ENCODE peak calls at places on chromosomes 5 and 9, in nine cellular contexts. One of them, this sample, is unnamed.

GRCh38 chr9:136963341-136963740 is 11.3 kb downstream of the LCN12 start:
- DNase-seq in T-cell: no peak
- DNase-seq in GM13976: no peak
- DNase-seq in fibroblast of villous mesenchyme: no peak
- DNase-seq in activated CD4-positive, alpha-beta T cell treated with anti-CD3 and anti-CD28 coated beads, Interleukin-2, amount 50 U/mL, for 1 hour: no peak
- DNase-seq in ACHN: no peak
- DNase-seq in psoas muscle: no peak
- DNase-seq in RWPE1: no peak
- DNase-seq in activated effector memory CD4-positive, alpha-beta T cell treated with Interleukin-2 at 50 U/mL for 16 hours: no peak
- DNase-seq in this sample: no peak

GRCh38 chr5:149471406-149472183 is 79.6 kb downstream of the CSNK1A1 start:
- DNase-seq in GM13976: no peak
- DNase-seq in psoas muscle: no peak
- DNase-seq in RWPE1: peak
- DNase-seq in activated CD4-positive, alpha-beta T cell treated with anti-CD3 and anti-CD28 coated beads, Interleukin-2, amount 50 U/mL, for 1 hour: no peak
- DNase-seq in fibroblast of villous mesenchyme: peak
- DNase-seq in ACHN: no peak
- DNase-seq in activated effector memory CD4-positive, alpha-beta T cell treated with Interleukin-2 at 50 U/mL for 16 hours: no peak
- DNase-seq in T-cell: no peak
- DNase-seq in this sample: peak

GRCh38 chr5:181058786-181059296 is 18.8 kb downstream of the BTNL9 start:
- DNase-seq in RWPE1: no peak
- DNase-seq in ACHN: no peak
- DNase-seq in GM13976: no peak
- DNase-seq in psoas muscle: no peak
- DNase-seq in activated CD4-positive, alpha-beta T cell treated with anti-CD3 and anti-CD28 coated beads, Interleukin-2, amount 50 U/mL, for 1 hour: no peak
- DNase-seq in fibroblast of villous mesenchyme: no peak
- DNase-seq in T-cell: no peak
- DNase-seq in activated effector memory CD4-positive, alpha-beta T cell treated with Interleukin-2 at 50 U/mL for 16 hours: no peak
- DNase-seq in this sample: no peak

GRCh38 chr9:126463426-126463825 is 136.8 kb downstream of the MVB12B start:
- DNase-seq in activated CD4-positive, alpha-beta T cell treated with anti-CD3 and anti-CD28 coated beads, Interleukin-2, amount 50 U/mL, for 1 hour: no peak
- DNase-seq in T-cell: no peak
- DNase-seq in GM13976: no peak
- DNase-seq in activated effector memory CD4-positive, alpha-beta T cell treated with Interleukin-2 at 50 U/mL for 16 hours: no peak
- DNase-seq in ACHN: no peak
- DNase-seq in psoas muscle: no peak
- DNase-seq in RWPE1: no peak
- DNase-seq in fibroblast of villous mesenchyme: no peak
- DNase-seq in this sample: no peak

GRCh38 chr5:1293997-1294838 is 650 bp downstream of the TERT start:
- DNase-seq in psoas muscle: peak
- DNase-seq in fibroblast of villous mesenchyme: no peak
- DNase-seq in activated effector memory CD4-positive, alpha-beta T cell treated with Interleukin-2 at 50 U/mL for 16 hours: no peak
- DNase-seq in GM13976: no peak
- DNase-seq in RWPE1: no peak
- DNase-seq in T-cell: no peak
- DNase-seq in ACHN: no peak
- DNase-seq in activated CD4-positive, alpha-beta T cell treated with anti-CD3 and anti-CD28 coated beads, Interleukin-2, amount 50 U/mL, for 1 hour: no peak
- DNase-seq in this sample: no peak

GRCh38 chr5:169873642-169874041 is 106.7 kb downstream of the INSYN2B start:
- DNase-seq in GM13976: no peak
- DNase-seq in activated CD4-positive, alpha-beta T cell treated with anti-CD3 and anti-CD28 coated beads, Interleukin-2, amount 50 U/mL, for 1 hour: no peak
- DNase-seq in RWPE1: no peak
- DNase-seq in ACHN: no peak
- DNase-seq in psoas muscle: peak
- DNase-seq in fibroblast of villous mesenchyme: peak
- DNase-seq in activated effector memory CD4-positive, alpha-beta T cell treated with Interleukin-2 at 50 U/mL for 16 hours: no peak
- DNase-seq in T-cell: no peak
- DNase-seq in this sample: no peak

GRCh38 chr5:137733922-137734695 is 1.8 kb downstream of the KLHL3 start:
- DNase-seq in activated CD4-positive, alpha-beta T cell treated with anti-CD3 and anti-CD28 coated beads, Interleukin-2, amount 50 U/mL, for 1 hour: no peak
- DNase-seq in activated effector memory CD4-positive, alpha-beta T cell treated with Interleukin-2 at 50 U/mL for 16 hours: no peak
- DNase-seq in GM13976: no peak
- DNase-seq in T-cell: no peak
- DNase-seq in fibroblast of villous mesenchyme: peak
- DNase-seq in ACHN: no peak
- DNase-seq in RWPE1: no peak
- DNase-seq in psoas muscle: no peak
- DNase-seq in this sample: no peak

GRCh38 chr5:106167766-106168165 is 1503.0 kb downstream of the EFNA5 start:
- DNase-seq in RWPE1: no peak
- DNase-seq in activated effector memory CD4-positive, alpha-beta T cell treated with Interleukin-2 at 50 U/mL for 16 hours: no peak
- DNase-seq in fibroblast of villous mesenchyme: no peak
- DNase-seq in GM13976: no peak
- DNase-seq in activated CD4-positive, alpha-beta T cell treated with anti-CD3 and anti-CD28 coated beads, Interleukin-2, amount 50 U/mL, for 1 hour: no peak
- DNase-seq in psoas muscle: no peak
- DNase-seq in ACHN: no peak
- DNase-seq in T-cell: no peak
- DNase-seq in this sample: no peak

GRCh38 chr5:22709743-22710142 is 143.4 kb downstream of the CDH12 start:
- DNase-seq in psoas muscle: no peak
- DNase-seq in ACHN: no peak
- DNase-seq in RWPE1: peak
- DNase-seq in T-cell: no peak
- DNase-seq in activated effector memory CD4-positive, alpha-beta T cell treated with Interleukin-2 at 50 U/mL for 16 hours: no peak
- DNase-seq in fibroblast of villous mesenchyme: no peak
- DNase-seq in GM13976: no peak
- DNase-seq in activated CD4-positive, alpha-beta T cell treated with anti-CD3 and anti-CD28 coated beads, Interleukin-2, amount 50 U/mL, for 1 hour: no peak
- DNase-seq in this sample: no peak

GRCh38 chr5:142720561-142721275 is 34.8 kb upstream of the FGF1 start:
- DNase-seq in GM13976: no peak
- DNase-seq in activated CD4-positive, alpha-beta T cell treated with anti-CD3 and anti-CD28 coated beads, Interleukin-2, amount 50 U/mL, for 1 hour: no peak
- DNase-seq in T-cell: no peak
- DNase-seq in fibroblast of villous mesenchyme: no peak
- DNase-seq in psoas muscle: no peak
- DNase-seq in ACHN: no peak
- DNase-seq in RWPE1: peak
- DNase-seq in activated effector memory CD4-positive, alpha-beta T cell treated with Interleukin-2 at 50 U/mL for 16 hours: no peak
- DNase-seq in this sample: peak

GRCh38 chr9:34653131-34653530 is 1.1 kb downstream of the IL11RA start:
- DNase-seq in psoas muscle: no peak
- DNase-seq in activated CD4-positive, alpha-beta T cell treated with anti-CD3 and anti-CD28 coated beads, Interleukin-2, amount 50 U/mL, for 1 hour: no peak
- DNase-seq in ACHN: no peak
- DNase-seq in T-cell: no peak
- DNase-seq in RWPE1: no peak
- DNase-seq in GM13976: no peak
- DNase-seq in fibroblast of villous mesenchyme: no peak
- DNase-seq in activated effector memory CD4-positive, alpha-beta T cell treated with Interleukin-2 at 50 U/mL for 16 hours: no peak
- DNase-seq in this sample: no peak

GRCh38 chr5:43564289-43564850 is 7.5 kb upstream of the PAIP1 start:
- DNase-seq in ACHN: no peak
- DNase-seq in RWPE1: no peak
- DNase-seq in T-cell: no peak
- DNase-seq in psoas muscle: no peak
- DNase-seq in activated effector memory CD4-positive, alpha-beta T cell treated with Interleukin-2 at 50 U/mL for 16 hours: no peak
- DNase-seq in fibroblast of villous mesenchyme: no peak
- DNase-seq in GM13976: no peak
- DNase-seq in activated CD4-positive, alpha-beta T cell treated with anti-CD3 and anti-CD28 coated beads, Interleukin-2, amount 50 U/mL, for 1 hour: no peak
- DNase-seq in this sample: no peak

GRCh38 chr9:136310273-136311030 is 6.6 kb upstream of the CCDC187 start:
- DNase-seq in activated CD4-positive, alpha-beta T cell treated with anti-CD3 and anti-CD28 coated beads, Interleukin-2, amount 50 U/mL, for 1 hour: no peak
- DNase-seq in activated effector memory CD4-positive, alpha-beta T cell treated with Interleukin-2 at 50 U/mL for 16 hours: no peak
- DNase-seq in psoas muscle: no peak
- DNase-seq in RWPE1: no peak
- DNase-seq in GM13976: no peak
- DNase-seq in fibroblast of villous mesenchyme: no peak
- DNase-seq in T-cell: no peak
- DNase-seq in ACHN: no peak
- DNase-seq in this sample: no peak

GRCh38 chr5:848671-849111 is 2.1 kb downstream of the ZDHHC11 start:
- DNase-seq in fibroblast of villous mesenchyme: no peak
- DNase-seq in activated effector memory CD4-positive, alpha-beta T cell treated with Interleukin-2 at 50 U/mL for 16 hours: no peak
- DNase-seq in activated CD4-positive, alpha-beta T cell treated with anti-CD3 and anti-CD28 coated beads, Interleukin-2, amount 50 U/mL, for 1 hour: no peak
- DNase-seq in T-cell: no peak
- DNase-seq in psoas muscle: peak
- DNase-seq in ACHN: no peak
- DNase-seq in GM13976: no peak
- DNase-seq in RWPE1: no peak
- DNase-seq in this sample: peak

GRCh38 chr9:115606851-115607250 is 488.9 kb upstream of the TNC start:
- DNase-seq in T-cell: no peak
- DNase-seq in ACHN: no peak
- DNase-seq in RWPE1: no peak
- DNase-seq in activated effector memory CD4-positive, alpha-beta T cell treated with Interleukin-2 at 50 U/mL for 16 hours: no peak
- DNase-seq in fibroblast of villous mesenchyme: peak
- DNase-seq in GM13976: no peak
- DNase-seq in psoas muscle: no peak
- DNase-seq in activated CD4-positive, alpha-beta T cell treated with anti-CD3 and anti-CD28 coated beads, Interleukin-2, amount 50 U/mL, for 1 hour: no peak
- DNase-seq in this sample: no peak

GRCh38 chr5:115732026-115732425 is 84.4 kb downstream of the CDO1 start:
- DNase-seq in ACHN: no peak
- DNase-seq in GM13976: no peak
- DNase-seq in T-cell: no peak
- DNase-seq in activated CD4-positive, alpha-beta T cell treated with anti-CD3 and anti-CD28 coated beads, Interleukin-2, amount 50 U/mL, for 1 hour: no peak
- DNase-seq in activated effector memory CD4-positive, alpha-beta T cell treated with Interleukin-2 at 50 U/mL for 16 hours: no peak
- DNase-seq in RWPE1: no peak
- DNase-seq in fibroblast of villous mesenchyme: no peak
- DNase-seq in psoas muscle: no peak
- DNase-seq in this sample: no peak

GRCh38 chr5:91229031-91229623 is 154.0 kb downstream of the ARRDC3 start:
- DNase-seq in ACHN: no peak
- DNase-seq in activated effector memory CD4-positive, alpha-beta T cell treated with Interleukin-2 at 50 U/mL for 16 hours: no peak
- DNase-seq in activated CD4-positive, alpha-beta T cell treated with anti-CD3 and anti-CD28 coated beads, Interleukin-2, amount 50 U/mL, for 1 hour: no peak
- DNase-seq in GM13976: no peak
- DNase-seq in T-cell: no peak
- DNase-seq in RWPE1: peak
- DNase-seq in fibroblast of villous mesenchyme: no peak
- DNase-seq in psoas muscle: no peak
- DNase-seq in this sample: no peak

GRCh38 chr5:40679998-40680681 is 425 bp downstream of the PTGER4 start:
- DNase-seq in T-cell: peak
- DNase-seq in RWPE1: no peak
- DNase-seq in psoas muscle: no peak
- DNase-seq in GM13976: no peak
- DNase-seq in activated CD4-positive, alpha-beta T cell treated with anti-CD3 and anti-CD28 coated beads, Interleukin-2, amount 50 U/mL, for 1 hour: no peak
- DNase-seq in fibroblast of villous mesenchyme: no peak
- DNase-seq in ACHN: no peak
- DNase-seq in activated effector memory CD4-positive, alpha-beta T cell treated with Interleukin-2 at 50 U/mL for 16 hours: no peak
- DNase-seq in this sample: peak

GRCh38 chr5:106415541-106415940 is 1255.2 kb downstream of the EFNA5 start:
- DNase-seq in T-cell: no peak
- DNase-seq in fibroblast of villous mesenchyme: peak
- DNase-seq in RWPE1: peak
- DNase-seq in GM13976: no peak
- DNase-seq in ACHN: no peak
- DNase-seq in activated CD4-positive, alpha-beta T cell treated with anti-CD3 and anti-CD28 coated beads, Interleukin-2, amount 50 U/mL, for 1 hour: no peak
- DNase-seq in psoas muscle: no peak
- DNase-seq in activated effector memory CD4-positive, alpha-beta T cell treated with Interleukin-2 at 50 U/mL for 16 hours: no peak
- DNase-seq in this sample: no peak

GRCh38 chr5:127934791-127935256 is 148.7 kb upstream of the SLC12A2 start:
- DNase-seq in fibroblast of villous mesenchyme: no peak
- DNase-seq in T-cell: no peak
- DNase-seq in activated effector memory CD4-positive, alpha-beta T cell treated with Interleukin-2 at 50 U/mL for 16 hours: no peak
- DNase-seq in RWPE1: peak
- DNase-seq in activated CD4-positive, alpha-beta T cell treated with anti-CD3 and anti-CD28 coated beads, Interleukin-2, amount 50 U/mL, for 1 hour: no peak
- DNase-seq in psoas muscle: no peak
- DNase-seq in ACHN: peak
- DNase-seq in GM13976: no peak
- DNase-seq in this sample: no peak

GRCh38 chr5:158908690-158909325 is 190.9 kb downstream of the EBF1 start:
- DNase-seq in RWPE1: no peak
- DNase-seq in activated CD4-positive, alpha-beta T cell treated with anti-CD3 and anti-CD28 coated beads, Interleukin-2, amount 50 U/mL, for 1 hour: no peak
- DNase-seq in GM13976: no peak
- DNase-seq in ACHN: no peak
- DNase-seq in activated effector memory CD4-positive, alpha-beta T cell treated with Interleukin-2 at 50 U/mL for 16 hours: no peak
- DNase-seq in T-cell: no peak
- DNase-seq in fibroblast of villous mesenchyme: no peak
- DNase-seq in psoas muscle: no peak
- DNase-seq in this sample: no peak

GRCh38 chr5:132215329-132215728 is 12.3 kb downstream of the P4HA2 start:
- DNase-seq in activated effector memory CD4-positive, alpha-beta T cell treated with Interleukin-2 at 50 U/mL for 16 hours: no peak
- DNase-seq in fibroblast of villous mesenchyme: peak
- DNase-seq in RWPE1: peak
- DNase-seq in T-cell: no peak
- DNase-seq in psoas muscle: peak
- DNase-seq in GM13976: no peak
- DNase-seq in ACHN: peak
- DNase-seq in activated CD4-positive, alpha-beta T cell treated with anti-CD3 and anti-CD28 coated beads, Interleukin-2, amount 50 U/mL, for 1 hour: no peak
- DNase-seq in this sample: peak

GRCh38 chr9:15831384-15831783 is 278.5 kb downstream of the CCDC171 start:
- DNase-seq in psoas muscle: no peak
- DNase-seq in activated CD4-positive, alpha-beta T cell treated with anti-CD3 and anti-CD28 coated beads, Interleukin-2, amount 50 U/mL, for 1 hour: no peak
- DNase-seq in RWPE1: no peak
- DNase-seq in ACHN: no peak
- DNase-seq in fibroblast of villous mesenchyme: no peak
- DNase-seq in GM13976: no peak
- DNase-seq in T-cell: no peak
- DNase-seq in activated effector memory CD4-positive, alpha-beta T cell treated with Interleukin-2 at 50 U/mL for 16 hours: no peak
- DNase-seq in this sample: no peak